ENCODE peak calls at places on chromosome 20, in four cellular contexts. One of them, this sample, is unnamed.

GRCh38 chr20:23647346-23647745 is 9.6 kb upstream of the CST3 start:
- DNase-seq in HepG2: no peak
- DNase-seq in H1: no peak
- DNase-seq in GM12878: no peak
- DNase-seq in this sample: no peak

GRCh38 chr20:22501566-22502344 is 82.6 kb downstream of the FOXA2 start:
- DNase-seq in GM12878: no peak
- DNase-seq in HepG2: no peak
- DNase-seq in H1: no peak
- DNase-seq in this sample: no peak

GRCh38 chr20:38536310-38536709 is 44.7 kb upstream of the ADIG start:
- DNase-seq in HepG2: no peak
- DNase-seq in GM12878: no peak
- DNase-seq in H1: no peak
- DNase-seq in this sample: no peak

GRCh38 chr20:63462244-63462643 is 10.2 kb downstream of the KCNQ2 start:
- DNase-seq in H1: no peak
- DNase-seq in HepG2: no peak
- DNase-seq in GM12878: no peak
- DNase-seq in this sample: no peak

GRCh38 chr20:11247943-11248475 is 574.2 kb upstream of the JAG1 start:
- DNase-seq in HepG2: no peak
- DNase-seq in GM12878: no peak
- DNase-seq in H1: no peak
- DNase-seq in this sample: no peak

GRCh38 chr20:31968299-31969126 is 562 bp downstream of the XKR7 start:
- DNase-seq in GM12878: no peak
- DNase-seq in H1: peak
- DNase-seq in HepG2: peak
- DNase-seq in this sample: peak

GRCh38 chr20:63230800-63231268 is 4.9 kb upstream of the BIRC7 start:
- DNase-seq in HepG2: peak
- DNase-seq in GM12878: no peak
- DNase-seq in H1: no peak
- DNase-seq in this sample: peak

GRCh38 chr20:49413677-49414076 is 68.8 kb downstream of the KCNB1 start:
- DNase-seq in HepG2: no peak
- DNase-seq in GM12878: no peak
- DNase-seq in H1: no peak
- DNase-seq in this sample: no peak

GRCh38 chr20:62666736-62667529 is 24.6 kb downstream of the SLCO4A1 start:
- DNase-seq in H1: no peak
- DNase-seq in GM12878: no peak
- DNase-seq in HepG2: peak
- DNase-seq in this sample: no peak

GRCh38 chr20:50654899-50655298 is 36.4 kb downstream of the RIPOR3 start:
- DNase-seq in GM12878: no peak
- DNase-seq in H1: no peak
- DNase-seq in HepG2: no peak
- DNase-seq in this sample: no peak

GRCh38 chr20:50215917-50216316 is 25.3 kb downstream of the CEBPB start:
- DNase-seq in H1: no peak
- DNase-seq in HepG2: no peak
- DNase-seq in GM12878: no peak
- DNase-seq in this sample: no peak

GRCh38 chr20:51327251-51327841 is 215.2 kb downstream of the NFATC2 start:
- DNase-seq in GM12878: no peak
- DNase-seq in H1: no peak
- DNase-seq in HepG2: no peak
- DNase-seq in this sample: no peak

GRCh38 chr20:18738055-18738454 is 75.5 kb upstream of the SCP2D1 start:
- DNase-seq in HepG2: no peak
- DNase-seq in GM12878: no peak
- DNase-seq in H1: no peak
- DNase-seq in this sample: no peak

GRCh38 chr20:61956396-61957342 is 109.0 kb downstream of the TAF4 start:
- DNase-seq in HepG2: peak
- DNase-seq in H1: no peak
- DNase-seq in GM12878: no peak
- DNase-seq in this sample: no peak

GRCh38 chr20:21235713-21236445 is 67.3 kb upstream of the XRN2 start:
- DNase-seq in GM12878: no peak
- DNase-seq in HepG2: peak
- DNase-seq in H1: no peak
- DNase-seq in this sample: peak

GRCh38 chr20:10307359-10307735 is 88.7 kb downstream of the SNAP25 start:
- DNase-seq in H1: no peak
- DNase-seq in GM12878: no peak
- DNase-seq in HepG2: no peak
- DNase-seq in this sample: no peak

GRCh38 chr20:32507998-32508774 is 76.9 kb downstream of the NOL4L start:
- DNase-seq in H1: no peak
- DNase-seq in GM12878: no peak
- DNase-seq in HepG2: no peak
- DNase-seq in this sample: no peak

GRCh38 chr20:61903575-61904340 is 161.9 kb downstream of the TAF4 start:
- DNase-seq in H1: no peak
- DNase-seq in HepG2: no peak
- DNase-seq in GM12878: no peak
- DNase-seq in this sample: no peak

GRCh38 chr20:63498950-63499332 is at the start of gene EEF1A2:
- DNase-seq in GM12878: no peak
- DNase-seq in HepG2: no peak
- DNase-seq in H1: no peak
- DNase-seq in this sample: peak

GRCh38 chr20:46644160-46644559 is 7.1 kb downstream of the SLC13A3 start:
- DNase-seq in GM12878: no peak
- DNase-seq in HepG2: no peak
- DNase-seq in H1: no peak
- DNase-seq in this sample: no peak

GRCh38 chr20:38680492-38681118 is 43.7 kb upstream of the SLC32A1 start:
- DNase-seq in H1: no peak
- DNase-seq in HepG2: peak
- DNase-seq in GM12878: no peak
- DNase-seq in this sample: peak

GRCh38 chr20:15673206-15673605 is 900.0 kb downstream of the KIF16B start:
- DNase-seq in GM12878: no peak
- DNase-seq in HepG2: no peak
- DNase-seq in H1: no peak
- DNase-seq in this sample: no peak

GRCh38 chr20:64003970-64004725 is 23.2 kb downstream of the PRPF6 start:
- DNase-seq in H1: no peak
- DNase-seq in GM12878: no peak
- DNase-seq in HepG2: no peak
- DNase-seq in this sample: no peak

GRCh38 chr20:1263853-1264252 is 2.2 kb upstream of the SNPH start:
- DNase-seq in H1: no peak
- DNase-seq in GM12878: no peak
- DNase-seq in HepG2: no peak
- DNase-seq in this sample: no peak

GRCh38 chr20:31842471-31843157 is 2.8 kb downstream of the FOXS1 start:
- DNase-seq in HepG2: no peak
- DNase-seq in H1: no peak
- DNase-seq in GM12878: no peak
- DNase-seq in this sample: no peak

GRCh38 chr20:19915111-19915798 is 101.9 kb upstream of the NAA20 start:
- DNase-seq in GM12878: no peak
- DNase-seq in H1: no peak
- DNase-seq in HepG2: no peak
- DNase-seq in this sample: no peak

GRCh38 chr20:50523552-50524167 is 13.5 kb downstream of the PTPN1 start:
- DNase-seq in GM12878: no peak
- DNase-seq in HepG2: no peak
- DNase-seq in H1: no peak
- DNase-seq in this sample: no peak

GRCh38 chr20:11895832-11896484 is 21.7 kb upstream of the BTBD3 start:
- DNase-seq in H1: no peak
- DNase-seq in HepG2: no peak
- DNase-seq in GM12878: no peak
- DNase-seq in this sample: no peak

GRCh38 chr20:48886811-48887210 is 34.7 kb upstream of the ARFGEF2 start:
- DNase-seq in HepG2: no peak
- DNase-seq in H1: no peak
- DNase-seq in GM12878: no peak
- DNase-seq in this sample: no peak

GRCh38 chr20:24634855-24635254 is 165.4 kb downstream of the SYNDIG1 start:
- DNase-seq in HepG2: peak
- DNase-seq in GM12878: no peak
- DNase-seq in H1: no peak
- DNase-seq in this sample: peak

GRCh38 chr20:21323640-21324039 is 20.5 kb downstream of the XRN2 start:
- DNase-seq in H1: no peak
- DNase-seq in HepG2: no peak
- DNase-seq in GM12878: no peak
- DNase-seq in this sample: no peak

GRCh38 chr20:8798505-8798904 is 270.4 kb upstream of the PLCB4 start:
- DNase-seq in GM12878: no peak
- DNase-seq in HepG2: no peak
- DNase-seq in H1: no peak
- DNase-seq in this sample: no peak

GRCh38 chr20:14374191-14374590 is 36.8 kb upstream of the FLRT3 start:
- DNase-seq in HepG2: no peak
- DNase-seq in H1: no peak
- DNase-seq in GM12878: no peak
- DNase-seq in this sample: no peak

GRCh38 chr20:61748376-61748775 is 317.3 kb downstream of the TAF4 start:
- DNase-seq in HepG2: no peak
- DNase-seq in GM12878: no peak
- DNase-seq in H1: no peak
- DNase-seq in this sample: no peak

GRCh38 chr20:51195419-51195901 is 172.6 kb upstream of the KCNG1 start:
- DNase-seq in HepG2: no peak
- DNase-seq in H1: no peak
- DNase-seq in GM12878: no peak
- DNase-seq in this sample: no peak

GRCh38 chr20:47217482-47218446 is 138.7 kb downstream of the ZMYND8 start:
- DNase-seq in HepG2: no peak
- DNase-seq in H1: no peak
- DNase-seq in GM12878: no peak
- DNase-seq in this sample: no peak

GRCh38 chr20:10861086-10861485 is 187.3 kb upstream of the JAG1 start:
- DNase-seq in GM12878: no peak
- DNase-seq in HepG2: no peak
- DNase-seq in H1: no peak
- DNase-seq in this sample: no peak

DNA sequence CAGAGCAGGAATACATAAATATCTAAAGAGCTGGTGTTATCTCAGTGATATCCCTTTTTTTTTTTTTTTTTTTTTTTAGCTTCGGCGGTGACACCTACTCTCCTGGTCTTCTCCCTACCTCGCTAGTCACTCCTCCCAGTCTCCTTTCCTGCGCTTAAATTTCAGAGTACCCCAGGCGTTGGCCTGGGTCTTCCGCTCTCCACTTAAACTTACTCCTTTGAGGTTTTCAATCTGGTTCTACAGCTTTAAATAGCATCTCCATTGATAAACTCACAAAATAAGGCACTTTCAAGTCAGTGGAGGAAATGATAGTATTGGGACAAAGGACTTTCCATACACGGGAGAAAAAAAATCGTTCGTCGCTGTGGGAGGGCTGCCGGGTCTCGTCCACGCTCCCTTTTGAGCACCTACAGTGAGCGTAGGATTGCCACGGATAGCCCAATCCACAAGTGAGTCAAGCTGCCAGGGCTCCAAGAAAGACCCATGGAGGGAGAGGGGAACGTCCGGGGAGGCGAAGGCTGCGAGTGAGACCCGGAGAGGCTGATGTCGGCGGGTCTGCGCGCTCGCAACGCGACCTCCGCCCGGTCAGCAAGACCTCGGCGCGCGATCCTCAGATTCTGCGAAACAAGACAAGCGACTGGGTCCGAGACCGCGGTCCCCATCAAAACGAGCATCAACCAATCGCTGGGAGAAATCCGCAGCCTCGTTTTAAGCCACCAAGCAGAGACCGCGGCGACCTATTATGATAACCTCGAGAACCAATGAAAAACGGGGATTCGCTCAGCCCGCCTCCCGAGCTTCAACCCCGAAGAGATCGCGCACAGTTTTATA is 672 bp upstream of the SRSF6 start:
- DNase-seq in HepG2: peak
- DNase-seq in GM12878: peak
- DNase-seq in H1: peak
- DNase-seq in this sample: peak
- TF ChIP-seq SUZ12 in HepG2: no peak
- TF ChIP-seq SUZ12 in GM12878: no peak
- TF ChIP-seq SUZ12 in H1: no peak
- TF ChIP-seq SUZ12 in this sample: no peak

DNA sequence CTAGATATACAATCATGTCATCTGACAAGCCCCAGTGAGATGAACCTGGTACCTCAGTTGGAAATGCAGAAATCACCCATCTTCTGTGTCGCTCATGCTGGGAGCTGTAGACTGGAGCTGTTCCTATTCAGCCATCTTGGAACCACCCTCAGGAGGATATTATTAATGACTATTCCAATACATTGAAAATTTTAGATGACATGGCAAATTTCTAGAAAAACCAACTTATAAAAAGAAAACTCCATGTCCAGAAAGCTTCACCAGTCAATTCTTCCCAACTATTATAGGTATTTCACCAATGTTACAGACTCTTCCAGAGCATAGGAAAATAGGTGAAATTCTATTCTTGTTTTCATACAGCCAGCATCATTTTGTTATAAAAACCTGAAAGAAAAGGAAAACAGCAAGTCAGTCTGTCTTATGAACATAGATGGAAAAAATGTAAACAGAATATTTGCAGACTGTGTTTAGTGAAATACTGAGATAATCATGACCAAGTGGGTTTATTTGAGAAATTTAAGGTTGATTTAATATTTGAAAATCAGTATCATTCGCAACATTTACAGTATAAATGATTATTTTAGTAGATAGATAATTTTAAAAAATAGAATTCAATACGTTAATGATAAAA is 43.3 kb downstream of the ATRN start:
- DNase-seq in HepG2: no peak
- DNase-seq in H1: no peak
- DNase-seq in GM12878: no peak
- DNase-seq in this sample: no peak
- TF ChIP-seq SP1 in HepG2: no peak
- TF ChIP-seq SP1 in H1: no peak
- TF ChIP-seq SP1 in GM12878: no peak
- TF ChIP-seq SP1 in this sample: no peak

DNA sequence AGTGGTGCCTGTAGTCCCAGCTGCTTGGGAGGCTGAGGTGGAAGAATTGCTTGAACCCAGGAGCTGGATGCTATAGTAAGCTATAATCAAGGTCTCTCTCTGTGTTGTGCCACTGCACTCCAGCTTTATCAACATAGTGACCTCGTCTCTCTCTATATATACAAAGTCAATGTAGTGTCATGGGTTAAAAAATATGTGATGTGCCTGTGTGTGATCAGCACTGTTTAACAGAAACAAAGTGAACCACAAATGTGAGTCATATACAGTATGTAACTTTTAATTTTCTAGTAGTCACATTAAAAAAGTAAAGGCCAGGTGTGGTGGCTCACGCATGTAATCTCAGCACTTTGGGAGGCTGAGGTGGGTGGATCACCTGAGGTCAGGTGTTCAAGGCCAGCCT is 85.3 kb upstream of the RNF24 start:
- DNase-seq in HepG2: no peak
- DNase-seq in H1: no peak
- DNase-seq in GM12878: no peak
- DNase-seq in this sample: no peak
- TF ChIP-seq SUZ12 in HepG2: no peak
- TF ChIP-seq SUZ12 in H1: no peak
- TF ChIP-seq SUZ12 in GM12878: no peak
- TF ChIP-seq SUZ12 in this sample: no peak

GRCh38 chr20:58633161-58634035 is 17.7 kb upstream of the STX16 start:
- DNase-seq in HepG2: no peak
- DNase-seq in H1: no peak
- DNase-seq in GM12878: no peak
- DNase-seq in this sample: no peak
- TF ChIP-seq SP1 in HepG2: no peak
- TF ChIP-seq SP1 in H1: no peak
- TF ChIP-seq SP1 in GM12878: no peak
- TF ChIP-seq SP1 in this sample: no peak